ENCODE peak calls at places on chromosomes 3 and 15, in five cellular contexts. I, S, N, Y and U are unnamed samples.

GRCh38 chr15:25545017-25545416 is 106.2 kb upstream of the UBE3A start:
- DNase-seq in I (no peak), S (no peak), N (no peak), Y (no peak), U (no peak)

GRCh38 chr3:189233225-189233858 is 61.6 kb downstream of the TPRG1 start:
- DNase-seq in I (no peak), S (peak; percentile 18), N (peak; percentile 79), Y (peak; percentile 64), U (peak; percentile 36)

GRCh38 chr3:159356606-159357005 is 554.8 kb downstream of the MFSD1 start:
- DNase-seq in I (no peak), S (no peak), N (no peak), Y (no peak), U (no peak)

GRCh38 chr3:50503947-50504346 is 513 bp upstream of the CACNA2D2 start:
- DNase-seq in I (no peak), S (no peak), N (no peak), Y (no peak), U (no peak)

GRCh38 chr15:90553248-90553745 is 23.6 kb downstream of the CRTC3 start:
- DNase-seq in I (no peak), S (no peak), N (no peak), Y (no peak), U (no peak)

GRCh38 chr3:152302521-152303021 is 33.8 kb downstream of the MBNL1 start:
- DNase-seq in I (no peak), S (no peak), N (no peak), Y (peak; percentile 55), U (no peak)

GRCh38 chr15:26901036-26901435 is 34.2 kb downstream of the GABRA5 start:
- DNase-seq in I (no peak), S (no peak), N (no peak), Y (no peak), U (peak; percentile 97)

GRCh38 chr15:62895905-62896316 is 146.6 kb upstream of the TPM1 start:
- DNase-seq in I (no peak), S (no peak), N (no peak), Y (no peak), U (no peak)

GRCh38 chr15:25510146-25510545 is 71.3 kb upstream of the UBE3A start:
- DNase-seq in I (no peak), S (no peak), N (no peak), Y (no peak), U (no peak)

GRCh38 chr15:79640206-79640605 is 208.1 kb downstream of the MINAR1 start:
- DNase-seq in I (no peak), S (no peak), N (no peak), Y (no peak), U (no peak)

GRCh38 chr3:88986834-88987233 is 120.6 kb upstream of the EPHA3 start:
- DNase-seq in I (no peak), S (no peak), N (no peak), Y (no peak), U (no peak)

GRCh38 chr15:56804908-56805307 is 71.6 kb upstream of the ZNF280D start:
- DNase-seq in I (no peak), S (no peak), N (no peak), Y (no peak), U (no peak)

GRCh38 chr15:80585544-80586018 is 109.5 kb upstream of the ABHD17C start:
- DNase-seq in I (no peak), S (no peak), N (peak; percentile 22), Y (peak; percentile 13), U (no peak)

GRCh38 chr3:23592961-23593931 is 212.5 kb upstream of the UBE2E1 start:
- DNase-seq in I (no peak), S (no peak), N (no peak), Y (no peak), U (peak; percentile 98)

GRCh38 chr3:129180461-129180860 is 3.2 kb downstream of the CNBP start:
- DNase-seq in I (no peak), S (no peak), N (no peak), Y (no peak), U (no peak)

GRCh38 chr3:38457111-38458003 is 3.7 kb downstream of the ACVR2B start:
- DNase-seq in I (no peak), S (no peak), N (no peak), Y (no peak), U (no peak)

GRCh38 chr3:197350446-197350845 is 52.0 kb upstream of the DLG1 start:
- DNase-seq in I (no peak), S (no peak), N (no peak), Y (no peak), U (no peak)

GRCh38 chr3:39289107-39289506 is 9.3 kb upstream of the CX3CR1 start:
- DNase-seq in I (no peak), S (no peak), N (no peak), Y (no peak), U (no peak)

GRCh38 chr15:25790003-25790660 is 73.0 kb downstream of the ATP10A start:
- DNase-seq in I (no peak), S (no peak), N (peak; percentile 42), Y (peak; percentile 42), U (no peak)

GRCh38 chr3:141321109-141321497 is 47.2 kb upstream of the ZBTB38 start:
- DNase-seq in I (no peak), S (no peak), N (no peak), Y (no peak), U (no peak)

GRCh38 chr3:57164217-57164605 is 942 bp downstream of the IL17RD start:
- DNase-seq in I (no peak), S (no peak), N (peak; percentile 31), Y (peak; percentile 26), U (no peak)

GRCh38 chr3:53100818-53101466 is 29.3 kb downstream of the RFT1 start:
- DNase-seq in I (no peak), S (no peak), N (no peak), Y (no peak), U (no peak)

GRCh38 chr3:127456471-127457093 is 134.0 kb downstream of the TPRA1 start:
- DNase-seq in I (no peak), S (no peak), N (no peak), Y (no peak), U (no peak)

GRCh38 chr3:149736180-149737100 is 15.8 kb downstream of the COMMD2 start:
- DNase-seq in I (no peak), S (no peak), N (no peak), Y (no peak), U (no peak)

GRCh38 chr3:56702487-56703315 is 19.6 kb upstream of the TASOR start:
- DNase-seq in I (no peak), S (peak; percentile 56), N (peak; percentile 61), Y (peak; percentile 37), U (peak; percentile 40)

GRCh38 chr3:108959017-108959416 is 5.3 kb upstream of the GUCA1C start:
- DNase-seq in I (no peak), S (no peak), N (no peak), Y (no peak), U (no peak)

GRCh38 chr3:186220886-186221285 is 112.0 kb upstream of the ETV5 start:
- DNase-seq in I (no peak), S (no peak), N (no peak), Y (no peak), U (peak; percentile 52)

GRCh38 chr3:43061101-43061895 is 44.6 kb downstream of the POMGNT2 start:
- DNase-seq in I (no peak), S (no peak), N (no peak), Y (no peak), U (no peak)

GRCh38 chr3:123807820-123808219 is 76.3 kb downstream of the MYLK start:
- DNase-seq in I (no peak), S (no peak), N (peak; percentile 83), Y (peak; percentile 64), U (no peak)

GRCh38 chr3:169940486-169941181 is 26.0 kb upstream of the SEC62 start:
- DNase-seq in I (no peak), S (no peak), N (no peak), Y (no peak), U (no peak)

GRCh38 chr3:58333206-58334012 is 717 bp downstream of the PXK start:
- DNase-seq in I (no peak), S (peak; percentile 39), N (peak; percentile 43), Y (peak; percentile 30), U (peak; percentile 50)

GRCh38 chr15:62495670-62496328 is 330.7 kb upstream of the C2CD4B start:
- DNase-seq in I (no peak), S (no peak), N (peak; percentile 34), Y (peak; percentile 28), U (no peak)

GRCh38 chr3:130894130-130894872 is 417 bp downstream of the ATP2C1 start:
- DNase-seq in I (peak; percentile 3), S (peak; percentile 42), N (peak; percentile 56), Y (peak; percentile 44), U (no peak)
- TF ChIP-seq CTCF in I (no peak), S (no peak), N (no peak), Y (no peak), U (no peak)

DNA sequence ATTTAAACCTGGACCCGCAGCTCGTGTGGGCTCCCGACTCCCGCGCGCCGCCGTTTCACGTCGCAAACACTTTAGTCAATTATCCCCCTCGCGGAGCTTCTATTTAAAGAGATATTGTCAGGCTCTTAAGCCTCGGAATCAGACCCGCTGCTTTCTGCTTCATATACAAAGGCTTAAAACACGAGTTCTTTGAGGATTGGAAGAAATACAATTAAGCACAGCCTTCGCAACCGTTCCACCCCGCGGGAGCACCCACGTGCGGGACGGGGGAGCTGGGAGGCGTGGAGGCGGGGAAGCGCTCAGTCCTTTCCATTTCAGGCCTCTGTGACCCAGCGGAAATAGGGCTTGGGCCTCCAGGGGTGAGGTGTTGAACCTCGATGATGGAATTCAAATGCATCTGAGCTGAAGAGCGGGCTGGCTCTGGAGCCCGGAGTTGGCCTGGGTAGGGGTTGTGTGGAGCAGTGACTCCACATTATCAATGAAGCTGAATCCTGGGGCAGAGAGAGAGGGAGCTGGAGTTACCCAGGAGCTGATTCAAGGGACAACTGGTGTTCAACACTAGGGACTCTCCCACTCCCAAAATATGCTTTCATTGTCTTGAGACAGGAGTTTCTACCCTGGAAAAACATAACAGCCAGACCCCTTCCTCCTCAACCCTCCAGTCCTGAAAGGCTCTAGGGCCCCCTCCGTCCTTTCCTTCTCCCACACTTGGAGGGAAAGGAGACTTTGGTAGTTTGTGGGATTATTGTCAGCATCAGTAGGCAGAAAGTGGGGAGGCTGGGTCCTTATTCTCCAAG is 2.4 kb downstream of the ANKRD63 start:
- DNase-seq in I (no peak), S (no peak), N (no peak), Y (no peak), U (no peak)
- H3K4me3 ChIP-seq in I (no peak overlapping the region), S (no peak overlapping the region), N (no peak overlapping the region), Y (no peak overlapping the region), U (no peak overlapping the region)

GRCh38 chr3:131142580-131142979 is 115.9 kb downstream of the NEK11 start:
- DNase-seq in I (no peak), S (no peak), N (no peak), Y (no peak), U (peak; percentile 7)
- TF ChIP-seq CTCF in I (no peak), S (no peak), N (no peak), Y (no peak), U (peak; percentile 32)

DNA sequence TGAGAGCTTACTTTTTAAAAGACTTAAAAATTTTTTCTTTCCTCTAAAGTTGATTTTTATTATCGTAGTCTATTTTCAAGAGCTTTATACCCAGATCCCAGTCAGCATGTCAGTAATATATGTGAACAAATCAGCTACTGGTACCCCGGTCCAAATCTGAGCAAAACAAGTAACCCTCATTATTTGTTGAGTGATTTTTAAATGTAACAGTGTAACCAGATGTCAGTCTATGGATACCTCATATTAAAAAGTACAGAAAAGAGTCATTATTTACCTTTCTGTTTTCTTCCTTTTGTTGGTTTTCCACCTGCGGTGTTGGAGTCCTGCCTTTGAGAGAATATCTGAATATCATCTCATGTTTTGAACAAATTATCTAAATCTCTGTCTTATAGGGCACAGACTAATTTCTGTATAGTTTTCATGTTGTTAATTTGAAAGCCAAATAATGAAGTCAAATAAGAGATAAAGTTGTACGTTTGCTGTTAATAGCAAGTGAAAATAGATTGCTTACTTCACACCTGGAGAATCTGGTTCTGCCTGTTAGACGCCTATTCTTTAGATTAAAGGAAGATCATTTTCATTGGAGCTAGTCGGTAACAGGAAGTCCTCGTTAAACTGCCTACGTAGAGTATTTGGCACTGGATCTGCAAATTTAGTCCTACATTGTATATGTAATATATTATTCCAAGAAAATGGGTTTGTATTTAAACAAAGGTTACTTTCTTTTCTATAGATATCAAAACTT is at the start of gene STX19:
- DNase-seq in I (no peak), S (no peak), N (peak; percentile 72), Y (no peak), U (peak; percentile 95)
- H3K4me3 ChIP-seq in I (no peak within 1 kb of the TSS), S (no peak within 1 kb of the TSS), N (peak within 1 kb of the TSS; percentile 12), Y (peak within 1 kb of the TSS; percentile 22), U (peak within 1 kb of the TSS; percentile 74)